ENCODE peak calls at places on chromosomes 3 and 15, in seven cellular contexts. G, F, Q, O, B, U and Y are unnamed samples.

GRCh38 chr3:41026394-41027177 is 172.7 kb upstream of the CTNNB1 start:
- DNase-seq in G (peak), F (no peak), Q (no peak), O (peak), B (peak), U (peak), Y (no peak)

GRCh38 chr3:48685603-48686511 is at the start of gene NCKIPSD:
- DNase-seq in G (peak), F (peak), Q (peak), O (peak), B (peak), U (peak), Y (peak)

GRCh38 chr15:50906954-50907865 is 1.3 kb upstream of the AP4E1 start:
- DNase-seq in G (no peak), F (no peak), Q (peak), O (peak), B (no peak), U (no peak), Y (no peak)

GRCh38 chr3:108060331-108060730 is 30.5 kb downstream of the CD47 start:
- DNase-seq in G (no peak), F (no peak), Q (no peak), O (no peak), B (no peak), U (no peak), Y (no peak)

GRCh38 chr3:156253150-156253549 is 132.8 kb downstream of the KCNAB1 start:
- DNase-seq in G (no peak), F (no peak), Q (no peak), O (no peak), B (no peak), U (no peak), Y (no peak)

GRCh38 chr15:46151786-46152185 is 517.0 kb downstream of the SQOR start:
- DNase-seq in G (no peak), F (no peak), Q (no peak), O (no peak), B (no peak), U (no peak), Y (no peak)

GRCh38 chr3:195319060-195319459 is 48.1 kb upstream of the XXYLT1 start:
- DNase-seq in G (no peak), F (no peak), Q (no peak), O (no peak), B (no peak), U (no peak), Y (no peak)

GRCh38 chr15:88029696-88030095 is 226.8 kb downstream of the NTRK3 start:
- DNase-seq in G (no peak), F (no peak), Q (no peak), O (no peak), B (no peak), U (no peak), Y (no peak)

GRCh38 chr3:72070005-72070404 is 285.1 kb upstream of the PROK2 start:
- DNase-seq in G (no peak), F (no peak), Q (no peak), O (no peak), B (no peak), U (no peak), Y (no peak)

GRCh38 chr3:197002701-197003454 is 26.7 kb downstream of the MELTF start:
- DNase-seq in G (peak), F (no peak), Q (no peak), O (peak), B (peak), U (peak), Y (peak)

GRCh38 chr15:101366853-101367252 is 71.8 kb upstream of the SNRPA1 start:
- DNase-seq in G (no peak), F (no peak), Q (no peak), O (no peak), B (no peak), U (no peak), Y (no peak)

GRCh38 chr3:12994607-12995388 is 78.4 kb downstream of the IQSEC1 start:
- DNase-seq in G (peak), F (peak), Q (no peak), O (peak), B (peak), U (peak), Y (peak)

GRCh38 chr3:52456800-52457183 is 1.4 kb downstream of the NISCH start:
- DNase-seq in G (no peak), F (no peak), Q (no peak), O (no peak), B (no peak), U (no peak), Y (no peak)

GRCh38 chr3:144772372-144772771 is 800.7 kb downstream of the DIPK2A start:
- DNase-seq in G (no peak), F (no peak), Q (no peak), O (no peak), B (no peak), U (no peak), Y (no peak)

GRCh38 chr3:175484666-175485065 is 625.5 kb downstream of the NAALADL2 start:
- DNase-seq in G (no peak), F (no peak), Q (no peak), O (no peak), B (no peak), U (no peak), Y (no peak)

GRCh38 chr3:71537211-71537611 is 46.3 kb downstream of the FOXP1 start:
- DNase-seq in G (peak), F (no peak), Q (no peak), O (no peak), B (peak), U (no peak), Y (no peak)

GRCh38 chr15:39896101-39896500 is 24.0 kb downstream of the GPR176 start:
- DNase-seq in G (peak), F (no peak), Q (no peak), O (peak), B (no peak), U (no peak), Y (no peak)

GRCh38 chr3:1843111-1843510 is 255.6 kb upstream of the CNTN4 start:
- DNase-seq in G (no peak), F (no peak), Q (no peak), O (no peak), B (no peak), U (no peak), Y (no peak)

GRCh38 chr15:100108846-100109245 is 232.9 kb downstream of the ADAMTS17 start:
- DNase-seq in G (no peak), F (peak), Q (no peak), O (no peak), B (no peak), U (no peak), Y (no peak)

GRCh38 chr3:12590096-12590495 is 33.2 kb downstream of the MKRN2 start:
- DNase-seq in G (no peak), F (no peak), Q (no peak), O (no peak), B (no peak), U (no peak), Y (no peak)

GRCh38 chr3:72560857-72561675 is 287.2 kb downstream of the SHQ1 start:
- DNase-seq in G (no peak), F (no peak), Q (no peak), O (no peak), B (no peak), U (no peak), Y (no peak)

GRCh38 chr3:184334470-184335158 is 2.8 kb upstream of the FAM131A start:
- DNase-seq in G (peak), F (no peak), Q (no peak), O (no peak), B (peak), U (peak), Y (no peak)

GRCh38 chr15:34799149-34799824 is 3.9 kb upstream of the ACTC1 start:
- DNase-seq in G (no peak), F (no peak), Q (no peak), O (peak), B (no peak), U (peak), Y (no peak)

GRCh38 chr15:66216806-66217205 is 36.7 kb downstream of the MEGF11 start:
- DNase-seq in G (no peak), F (no peak), Q (no peak), O (no peak), B (no peak), U (no peak), Y (no peak)
- TF ChIP-seq POLR2A in G (no peak), F (no peak), Q (no peak), O (no peak), B (no peak), U (no peak), Y (no peak)

GRCh38 chr15:68196445-68197169 is 8.5 kb downstream of the CALML4 start:
- DNase-seq in G (no peak), F (no peak), Q (no peak), O (no peak), B (no peak), U (no peak), Y (no peak)
- TF ChIP-seq POLR2A in G (no peak), F (no peak), Q (peak), O (no peak), B (no peak), U (no peak), Y (no peak)

GRCh38 chr15:63063877-63064409 is 21.4 kb downstream of the TPM1 start:
- DNase-seq in G (no peak), F (no peak), Q (no peak), O (no peak), B (no peak), U (no peak), Y (no peak)
- TF ChIP-seq POLR2A in G (no peak), F (no peak), Q (no peak), O (no peak), B (no peak), U (no peak), Y (no peak)

DNA sequence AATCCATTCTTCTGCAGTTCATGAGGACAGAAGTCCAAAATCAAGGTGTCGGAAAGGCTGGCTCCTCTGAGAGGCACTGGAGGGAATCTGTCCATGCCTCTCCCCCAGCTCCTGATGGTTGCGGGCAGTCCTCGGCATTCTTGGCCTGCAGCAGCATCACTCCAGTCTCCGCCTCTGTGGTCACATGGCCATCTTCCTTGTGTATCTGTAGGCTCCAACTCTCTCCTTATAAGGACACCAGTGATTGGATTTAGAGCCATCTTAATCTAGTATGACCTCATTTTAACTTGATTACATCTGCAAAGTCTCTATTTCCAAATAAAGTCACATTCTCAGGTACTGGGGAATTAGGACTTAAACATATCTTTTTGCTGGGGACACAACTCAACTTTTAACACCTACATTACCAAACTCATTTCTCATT is 56.0 kb upstream of the FLNB start:
- DNase-seq in G (peak), F (no peak), Q (no peak), O (no peak), B (no peak), U (peak), Y (no peak)
- TF ChIP-seq POLR2A in G (peak), F (no peak), Q (no peak), O (no peak), B (peak), U (no peak), Y (no peak)

DNA sequence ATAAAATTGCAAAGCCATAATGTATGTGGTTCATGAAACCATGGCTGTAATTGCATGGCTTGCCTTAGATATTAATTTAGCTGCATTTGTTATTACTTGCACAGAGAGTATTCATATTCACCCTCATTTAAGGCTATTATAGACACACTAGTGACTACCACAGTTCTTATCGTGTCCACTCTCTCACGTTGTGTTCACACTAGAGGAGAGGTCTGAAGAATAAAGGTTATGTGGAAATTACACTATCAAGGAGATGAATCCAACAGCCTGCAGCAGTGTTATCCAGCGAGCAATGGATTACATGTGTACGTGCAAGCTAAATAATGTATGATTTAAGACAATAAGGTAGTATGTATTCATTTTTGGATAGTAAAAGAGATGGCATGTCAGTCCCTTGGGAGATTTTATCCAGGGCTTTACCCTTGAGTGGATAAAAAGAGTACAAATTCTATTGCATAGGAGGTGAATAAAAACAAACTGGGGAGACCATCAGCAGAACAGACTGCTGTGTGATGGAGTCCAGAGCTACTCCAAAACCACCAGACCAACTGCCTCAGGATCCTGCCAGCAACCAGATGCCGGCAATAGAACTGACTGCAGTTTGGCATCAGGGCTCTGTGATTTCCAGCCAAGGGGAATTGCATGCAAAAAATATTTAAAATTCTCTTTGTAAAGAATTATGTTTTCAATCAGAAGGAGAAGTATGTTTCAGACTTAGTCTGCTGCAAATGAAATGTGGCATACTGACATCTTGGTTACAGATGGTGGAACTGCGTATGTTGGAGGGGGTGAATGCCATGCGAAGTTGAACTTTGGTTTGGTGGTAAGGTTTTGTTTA is 146.6 kb downstream of the RBMS3 start:
- DNase-seq in G (no peak), F (no peak), Q (no peak), O (no peak), B (no peak), U (peak), Y (no peak)
- TF ChIP-seq POLR2A in G (no peak), F (no peak), Q (no peak), O (no peak), B (no peak), U (no peak), Y (no peak)

GRCh38 chr3:120659834-120660233 is 22.2 kb downstream of the HGD start:
- DNase-seq in G (no peak), F (no peak), Q (no peak), O (no peak), B (no peak), U (no peak), Y (no peak)

GRCh38 chr3:120659285-120659684 is 22.8 kb downstream of the HGD start:
- DNase-seq in G (no peak), F (no peak), Q (no peak), O (no peak), B (no peak), U (no peak), Y (no peak)

GRCh38 chr3:120661963-120662347 is 20.1 kb downstream of the HGD start:
- DNase-seq in G (no peak), F (no peak), Q (no peak), O (no peak), B (no peak), U (no peak), Y (no peak)

DNA sequence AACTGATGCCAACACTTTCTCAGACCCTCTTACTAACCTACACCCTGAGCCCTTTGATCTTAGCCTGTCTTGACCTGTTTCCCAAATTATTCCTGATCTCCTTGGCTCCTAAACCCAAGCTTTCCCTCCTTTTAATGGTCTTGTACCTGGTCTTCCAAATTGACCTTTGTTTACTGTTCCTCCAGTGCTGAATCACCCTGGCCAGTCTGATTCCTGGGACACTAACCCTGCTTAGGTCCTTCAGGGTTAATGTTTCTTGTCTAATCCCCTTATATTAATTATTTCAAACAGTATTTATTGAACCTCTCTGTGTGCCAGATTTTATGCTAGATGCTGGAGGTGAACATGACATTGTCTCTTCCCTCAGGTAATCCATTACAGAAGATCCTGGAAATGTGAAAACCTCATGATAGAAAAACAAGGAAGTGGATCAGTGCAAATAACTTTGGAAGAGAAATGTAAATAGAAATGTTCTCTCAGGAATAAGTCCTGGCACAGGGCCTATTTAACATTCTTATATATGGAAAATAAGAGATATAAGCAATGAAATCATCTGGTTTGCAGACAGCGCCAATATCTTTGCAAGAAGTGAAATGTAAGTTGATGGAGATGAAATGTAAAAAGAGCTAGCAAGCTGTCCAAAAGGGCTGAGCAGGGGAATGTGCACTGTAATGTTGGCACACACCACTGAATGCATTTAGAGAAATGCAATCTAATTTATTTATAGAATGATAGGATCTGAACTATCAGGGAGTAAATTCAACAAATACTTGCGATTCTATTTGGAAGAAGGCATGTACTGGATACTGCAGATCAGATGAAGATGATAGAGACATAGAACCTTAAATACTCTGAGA is 20.7 kb downstream of the HGD start:
- DNase-seq in G (no peak), F (no peak), Q (no peak), O (no peak), B (no peak), U (no peak), Y (no peak)
- TF ChIP-seq POLR2A in G (no peak), F (no peak), Q (no peak), O (no peak), B (no peak), U (no peak), Y (no peak)

GRCh38 chr3:128076783-128077624 is 24.8 kb downstream of the SEC61A1 start:
- DNase-seq in G (peak), F (peak), Q (no peak), O (peak), B (no peak), U (peak), Y (no peak)

GRCh38 chr3:128076465-128076782 is 24.2 kb downstream of the SEC61A1 start:
- DNase-seq in G (peak), F (no peak), Q (no peak), O (no peak), B (no peak), U (peak), Y (no peak)

GRCh38 chr3:128073807-128074206 is 21.6 kb downstream of the SEC61A1 start:
- DNase-seq in G (peak), F (no peak), Q (no peak), O (no peak), B (no peak), U (no peak), Y (no peak)

GRCh38 chr3:128074851-128075515 is 22.7 kb downstream of the SEC61A1 start:
- DNase-seq in G (no peak), F (peak), Q (no peak), O (no peak), B (no peak), U (no peak), Y (no peak)

DNA sequence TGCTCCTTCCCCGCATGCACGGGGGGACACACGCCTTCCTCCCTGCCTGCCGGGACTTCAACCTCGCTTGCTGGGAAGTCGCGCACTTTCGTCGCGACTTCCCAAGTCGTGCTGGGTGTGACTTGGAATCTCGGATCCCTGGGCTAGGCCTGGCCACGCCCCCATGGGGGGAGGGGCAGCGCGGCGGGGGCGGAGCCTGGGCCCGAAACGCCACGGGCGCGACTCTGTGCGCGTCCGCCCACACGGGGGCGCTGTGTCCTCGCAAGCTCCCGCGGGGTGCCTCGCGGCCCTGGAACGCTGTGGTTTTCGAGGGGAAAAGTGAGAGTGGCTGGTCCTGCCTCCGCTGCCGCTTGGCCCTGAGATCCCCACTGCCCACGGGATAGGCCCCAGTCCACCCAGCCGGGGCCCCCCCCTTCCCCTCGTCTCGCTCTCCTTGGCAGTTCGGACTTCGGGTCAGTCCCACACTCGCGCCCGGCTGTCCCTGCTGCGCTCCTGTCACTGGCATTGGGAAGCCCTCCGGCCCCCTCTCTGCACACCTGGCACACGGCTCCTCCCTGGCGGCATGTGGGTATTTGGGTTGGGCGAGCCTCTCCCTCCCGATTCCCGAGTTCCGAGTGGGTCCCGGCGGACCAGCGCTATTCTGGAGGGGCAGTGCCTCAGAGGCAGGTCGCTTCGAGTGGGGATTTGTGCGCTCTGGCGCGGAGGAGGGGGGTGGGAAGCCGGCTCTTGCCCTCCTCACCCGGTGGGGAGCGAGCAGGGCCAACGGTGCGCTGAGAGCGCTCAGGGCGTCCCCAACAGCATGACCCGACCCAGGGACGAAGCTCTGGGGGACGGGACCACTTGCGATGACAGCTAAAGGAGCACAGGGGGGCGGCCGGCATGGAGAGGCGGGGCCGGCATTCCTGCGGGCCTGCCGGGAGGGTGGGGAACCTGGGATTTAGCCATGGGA is 23.6 kb downstream of the SEC61A1 start:
- DNase-seq in G (peak), F (peak), Q (no peak), O (peak), B (no peak), U (peak), Y (peak)
- TF ChIP-seq POLR2A in G (peak), F (no peak), Q (no peak), O (no peak), B (no peak), U (no peak), Y (no peak)